ENCODE peak calls at places on chromosomes 3 and 15, in six cellular contexts. One of them, this sample, is unnamed.
A peak's percentile ranks its signal among the peaks of the same experiment; 100 is the strongest.

GRCh38 chr3:110814170-110815007 is 257.2 kb upstream of the NECTIN3 start:
- DNase-seq in GM23338: no peak
- DNase-seq in K562: no peak
- DNase-seq in HepG2: no peak
- DNase-seq in H1: no peak
- DNase-seq in GM12878: peak; percentile 7
- DNase-seq in this sample: no peak

GRCh38 chr3:72255736-72256559 is 471.0 kb upstream of the PROK2 start:
- DNase-seq in GM23338: peak; percentile 9
- DNase-seq in K562: no peak
- DNase-seq in HepG2: no peak
- DNase-seq in H1: no peak
- DNase-seq in GM12878: no peak
- DNase-seq in this sample: no peak

GRCh38 chr15:93231994-93232393 is 143.0 kb upstream of the RGMA start:
- DNase-seq in GM23338: no peak
- DNase-seq in K562: no peak
- DNase-seq in HepG2: no peak
- DNase-seq in H1: no peak
- DNase-seq in GM12878: no peak
- DNase-seq in this sample: no peak

GRCh38 chr3:128794067-128794768 is 68.2 kb downstream of the RAB7A start:
- DNase-seq in GM23338: no peak
- DNase-seq in K562: no peak
- DNase-seq in HepG2: no peak
- DNase-seq in H1: no peak
- DNase-seq in GM12878: no peak
- DNase-seq in this sample: no peak

GRCh38 chr3:87780808-87781207 is 278.0 kb downstream of the CGGBP1 start:
- DNase-seq in GM23338: no peak
- DNase-seq in K562: no peak
- DNase-seq in HepG2: no peak
- DNase-seq in H1: no peak
- DNase-seq in GM12878: no peak
- DNase-seq in this sample: no peak

GRCh38 chr15:55703873-55704285 is 39.1 kb downstream of the PRTG start:
- DNase-seq in GM23338: no peak
- DNase-seq in K562: no peak
- DNase-seq in HepG2: no peak
- DNase-seq in H1: no peak
- DNase-seq in GM12878: peak; percentile 5
- DNase-seq in this sample: no peak

GRCh38 chr3:111989061-111989678 is 9.6 kb upstream of the TAGLN3 start:
- DNase-seq in GM23338: peak; percentile 74
- DNase-seq in K562: no peak
- DNase-seq in HepG2: peak; percentile 53
- DNase-seq in H1: no peak
- DNase-seq in GM12878: no peak
- DNase-seq in this sample: no peak

GRCh38 chr15:101305820-101306255 is 10.8 kb upstream of the SNRPA1 start:
- DNase-seq in GM23338: no peak
- DNase-seq in K562: no peak
- DNase-seq in HepG2: no peak
- DNase-seq in H1: no peak
- DNase-seq in GM12878: no peak
- DNase-seq in this sample: no peak

GRCh38 chr3:33791477-33792166 is 6.8 kb upstream of the PDCD6IP start:
- DNase-seq in GM23338: no peak
- DNase-seq in K562: peak; percentile 63
- DNase-seq in HepG2: peak; percentile 38
- DNase-seq in H1: no peak
- DNase-seq in GM12878: no peak
- DNase-seq in this sample: no peak

GRCh38 chr3:31051226-31051625 is 156.8 kb upstream of the GADL1 start:
- DNase-seq in GM23338: no peak
- DNase-seq in K562: no peak
- DNase-seq in HepG2: no peak
- DNase-seq in H1: no peak
- DNase-seq in GM12878: no peak
- DNase-seq in this sample: no peak

GRCh38 chr3:183247190-183247589 is 5.9 kb upstream of the B3GNT5 start:
- DNase-seq in GM23338: peak; percentile 63
- DNase-seq in K562: no peak
- DNase-seq in HepG2: no peak
- DNase-seq in H1: no peak
- DNase-seq in GM12878: no peak
- DNase-seq in this sample: no peak

GRCh38 chr3:169228522-169228921 is 435.0 kb downstream of the MECOM start:
- DNase-seq in GM23338: no peak
- DNase-seq in K562: no peak
- DNase-seq in HepG2: no peak
- DNase-seq in H1: no peak
- DNase-seq in GM12878: no peak
- DNase-seq in this sample: no peak

GRCh38 chr3:71046791-71047190 is 536.7 kb downstream of the FOXP1 start:
- DNase-seq in GM23338: no peak
- DNase-seq in K562: no peak
- DNase-seq in HepG2: no peak
- DNase-seq in H1: no peak
- DNase-seq in GM12878: no peak
- DNase-seq in this sample: no peak

GRCh38 chr3:50303038-50303815 is at the start of gene HYAL1:
- DNase-seq in GM23338: peak; percentile 89
- DNase-seq in K562: peak; percentile 83
- DNase-seq in HepG2: peak; percentile 91
- DNase-seq in H1: no peak
- DNase-seq in GM12878: no peak
- DNase-seq in this sample: peak; percentile 91

GRCh38 chr15:51982013-51982769 is 10.6 kb upstream of the LEO1 start:
- DNase-seq in GM23338: peak; percentile 47
- DNase-seq in K562: no peak
- DNase-seq in HepG2: peak; percentile 75
- DNase-seq in H1: no peak
- DNase-seq in GM12878: peak; percentile 92
- DNase-seq in this sample: no peak

GRCh38 chr3:32743934-32744333 is 58.9 kb downstream of the CNOT10 start:
- DNase-seq in GM23338: no peak
- DNase-seq in K562: no peak
- DNase-seq in HepG2: peak; percentile 56
- DNase-seq in H1: no peak
- DNase-seq in GM12878: no peak
- DNase-seq in this sample: no peak

DNA sequence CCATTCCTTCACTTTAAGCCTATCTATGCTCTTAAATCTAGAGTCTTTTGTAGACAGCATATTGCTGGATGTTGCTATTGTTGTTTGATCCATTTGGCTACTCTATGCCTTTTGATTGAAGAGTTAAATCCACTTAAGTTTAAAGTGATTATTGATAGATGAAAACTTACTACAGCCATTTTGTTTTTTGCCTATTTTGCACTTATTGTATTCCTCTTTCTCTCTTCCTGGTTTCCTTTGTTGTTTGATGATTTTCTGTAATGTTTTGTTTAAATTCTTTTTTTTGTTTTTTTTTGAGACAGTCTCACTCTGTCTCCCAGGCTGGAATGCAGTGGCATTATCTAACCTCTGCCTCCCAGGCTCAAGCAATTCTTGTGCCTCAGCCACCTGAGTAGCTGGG is 19.8 kb downstream of the IQCF6 start:
- DNase-seq in GM23338: no peak
- DNase-seq in K562: no peak
- DNase-seq in HepG2: no peak
- DNase-seq in H1: no peak
- DNase-seq in GM12878: no peak
- DNase-seq in this sample: no peak
- TF ChIP-seq CREB1 in GM23338: no peak
- TF ChIP-seq CREB1 in K562: no peak
- TF ChIP-seq CREB1 in HepG2: no peak
- TF ChIP-seq CREB1 in H1: no peak
- TF ChIP-seq CREB1 in GM12878: no peak
- TF ChIP-seq CREB1 in this sample: no peak

GRCh38 chr15:89664441-89664840 is 9.2 kb upstream of the KIF7 start:
- DNase-seq in GM23338: no peak
- DNase-seq in K562: no peak
- DNase-seq in HepG2: no peak
- DNase-seq in H1: no peak
- DNase-seq in GM12878: no peak
- DNase-seq in this sample: no peak

GRCh38 chr15:89664951-89665350 is 9.7 kb upstream of the KIF7 start:
- DNase-seq in GM23338: no peak
- DNase-seq in K562: no peak
- DNase-seq in HepG2: no peak
- DNase-seq in H1: no peak
- DNase-seq in GM12878: no peak
- DNase-seq in this sample: no peak

GRCh38 chr15:89665449-89666146 is 10.3 kb upstream of the KIF7 start:
- DNase-seq in GM23338: peak; percentile 76
- DNase-seq in K562: peak; percentile 32
- DNase-seq in HepG2: no peak
- DNase-seq in H1: no peak
- DNase-seq in GM12878: no peak
- DNase-seq in this sample: peak; percentile 56

GRCh38 chr15:89660556-89660955 is 5.3 kb upstream of the KIF7 start:
- DNase-seq in GM23338: no peak
- DNase-seq in K562: no peak
- DNase-seq in HepG2: no peak
- DNase-seq in H1: no peak
- DNase-seq in GM12878: no peak
- DNase-seq in this sample: no peak

DNA sequence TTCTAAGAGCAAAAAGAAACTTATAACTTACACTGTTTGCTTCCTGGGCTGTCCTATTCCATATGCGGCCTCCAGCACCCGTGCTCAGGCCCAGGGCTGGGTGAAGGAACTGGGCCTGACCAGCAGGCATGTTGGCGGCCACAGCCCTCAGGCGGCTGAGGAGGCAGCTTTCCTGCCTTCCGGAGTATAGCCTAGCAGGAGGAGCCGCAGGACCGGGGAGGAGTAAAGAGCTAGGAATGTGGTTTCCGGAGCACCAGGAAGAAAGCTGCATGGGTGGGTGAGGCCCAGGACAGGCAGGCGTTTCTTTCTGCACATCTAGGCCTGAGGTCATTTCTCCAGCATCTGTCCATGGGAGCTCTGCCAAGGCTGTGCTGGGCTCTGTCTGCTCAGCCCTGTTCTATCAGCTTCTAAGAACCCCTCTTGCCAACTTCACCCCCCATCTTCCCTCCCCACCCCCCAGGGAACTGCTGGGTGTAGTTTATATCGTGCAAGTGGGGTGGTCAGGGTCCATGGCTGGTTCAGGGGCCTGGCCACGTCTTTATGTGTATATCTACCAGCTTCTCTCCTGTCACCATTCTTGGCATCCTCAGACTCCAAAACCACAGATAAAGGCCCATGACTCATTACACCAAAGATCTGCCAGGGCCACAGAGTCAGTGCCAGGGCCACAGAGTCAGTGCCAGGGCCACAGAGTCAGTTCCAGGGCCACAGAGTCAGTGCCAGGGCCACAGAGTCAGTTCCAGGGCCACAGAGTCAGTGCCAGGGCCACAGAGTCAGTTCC is 7.8 kb upstream of the KIF7 start:
- DNase-seq in GM23338: peak; percentile 30
- DNase-seq in K562: no peak
- DNase-seq in HepG2: no peak
- DNase-seq in H1: no peak
- DNase-seq in GM12878: no peak
- DNase-seq in this sample: no peak
- TF ChIP-seq CREB1 in GM23338: no peak
- TF ChIP-seq CREB1 in K562: no peak
- TF ChIP-seq CREB1 in HepG2: no peak
- TF ChIP-seq CREB1 in H1: no peak
- TF ChIP-seq CREB1 in GM12878: no peak
- TF ChIP-seq CREB1 in this sample: no peak

GRCh38 chr15:67140078-67140833 is 74.9 kb downstream of the SMAD3 start:
- DNase-seq in GM23338: no peak
- DNase-seq in K562: no peak
- DNase-seq in HepG2: no peak
- DNase-seq in H1: no peak
- DNase-seq in GM12878: no peak
- DNase-seq in this sample: no peak
- TF ChIP-seq CREB1 in GM23338: no peak
- TF ChIP-seq CREB1 in K562: no peak
- TF ChIP-seq CREB1 in HepG2: no peak
- TF ChIP-seq CREB1 in H1: no peak
- TF ChIP-seq CREB1 in GM12878: no peak
- TF ChIP-seq CREB1 in this sample: no peak

DNA sequence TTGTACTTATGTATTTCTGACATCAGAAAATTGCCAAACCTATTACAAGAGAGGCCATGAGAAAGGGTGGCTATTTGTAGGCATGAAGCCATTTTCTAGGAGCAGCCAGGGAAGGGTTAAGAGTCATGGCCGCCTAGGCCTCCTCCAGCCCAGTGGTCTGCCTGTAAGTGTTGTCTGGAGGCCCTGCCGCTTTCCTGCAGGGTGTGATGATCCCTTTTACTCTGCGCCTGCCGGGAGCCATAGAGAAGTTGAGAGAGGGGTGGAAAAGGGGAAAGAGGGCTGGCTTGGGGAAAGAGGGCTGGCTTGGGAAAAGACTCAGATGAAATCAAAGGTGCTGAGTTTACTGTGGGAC is 29.1 kb upstream of the KCTD6 start:
- DNase-seq in GM23338: peak; percentile 58
- DNase-seq in K562: no peak
- DNase-seq in HepG2: peak; percentile 20
- DNase-seq in H1: no peak
- DNase-seq in GM12878: no peak
- DNase-seq in this sample: peak; percentile 29
- TF ChIP-seq CREB1 in GM23338: no peak
- TF ChIP-seq CREB1 in K562: no peak
- TF ChIP-seq CREB1 in HepG2: no peak
- TF ChIP-seq CREB1 in H1: no peak
- TF ChIP-seq CREB1 in GM12878: no peak
- TF ChIP-seq CREB1 in this sample: no peak

GRCh38 chr15:72034859-72035650 is 82.9 kb downstream of the MYO9A start:
- DNase-seq in GM23338: no peak
- DNase-seq in K562: no peak
- DNase-seq in HepG2: no peak
- DNase-seq in H1: no peak
- DNase-seq in GM12878: no peak
- DNase-seq in this sample: no peak
- TF ChIP-seq CREB1 in GM23338: no peak
- TF ChIP-seq CREB1 in K562: no peak
- TF ChIP-seq CREB1 in HepG2: no peak
- TF ChIP-seq CREB1 in H1: no peak
- TF ChIP-seq CREB1 in GM12878: no peak
- TF ChIP-seq CREB1 in this sample: no peak

DNA sequence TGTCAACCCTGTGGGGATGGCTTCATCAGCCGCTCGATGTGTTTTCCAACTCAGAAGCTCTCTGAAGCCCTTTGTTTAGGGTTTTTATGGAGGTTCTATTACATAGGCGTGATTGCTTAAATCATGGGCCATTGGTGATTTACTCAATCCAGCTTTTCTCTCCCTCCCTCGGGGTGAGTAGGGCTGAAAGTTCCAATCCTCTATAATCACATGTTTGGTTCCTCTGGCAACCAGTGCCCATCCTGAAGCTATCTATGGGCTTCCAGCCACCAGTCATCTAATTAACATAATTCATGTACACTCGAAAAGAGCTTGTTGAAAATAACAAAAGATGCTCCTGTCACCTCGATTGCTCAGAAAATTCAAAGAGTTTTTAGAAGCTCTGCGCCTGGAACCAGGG is 51.6 kb downstream of the GATM start:
- DNase-seq in GM23338: no peak
- DNase-seq in K562: no peak
- DNase-seq in HepG2: no peak
- DNase-seq in H1: no peak
- DNase-seq in GM12878: no peak
- DNase-seq in this sample: no peak
- TF ChIP-seq CREB1 in GM23338: no peak
- TF ChIP-seq CREB1 in K562: no peak
- TF ChIP-seq CREB1 in HepG2: no peak
- TF ChIP-seq CREB1 in H1: no peak
- TF ChIP-seq CREB1 in GM12878: no peak
- TF ChIP-seq CREB1 in this sample: no peak